ENCODE peak calls at places on chromosome 5, in four cellular contexts. Z is HFF-Myc; Y is NCI-H446; I is stimulated activated naive CD8-positive, alpha-beta T cell treated with anti-CD3 and anti-CD28 coated beads, Interleukin-15, Interleukin-2, amounts not matched to agents 100 U/mL and 50 U/mL, for 24 hours. H is an unnamed sample.

GRCh38 chr5:94218374-94218773 is 400.0 kb downstream of the KIAA0825 start:
- DNase-seq in Z (no peak), Y (no peak), I (no peak), H (no peak)

GRCh38 chr5:139063664-139064054 is 134.5 kb downstream of the SIL1 start:
- DNase-seq in Z (no peak), Y (no peak), I (no peak), H (no peak)

GRCh38 chr5:169178754-169179153 is 122.2 kb downstream of the SLIT3 start:
- DNase-seq in Z (no peak), Y (no peak), I (no peak), H (no peak)

GRCh38 chr5:68405026-68405684 is 189.6 kb downstream of the PIK3R1 start:
- DNase-seq in Z (no peak), Y (no peak), I (no peak), H (no peak)

GRCh38 chr5:151469386-151469785 is 22.0 kb downstream of the SLC36A1 start:
- DNase-seq in Z (no peak), Y (no peak), I (no peak), H (no peak)

GRCh38 chr5:72204946-72205345 is 97.7 kb downstream of the MAP1B start:
- DNase-seq in Z (no peak), Y (no peak), I (no peak), H (no peak)

GRCh38 chr5:127229185-127229889 is 61.3 kb upstream of the MEGF10 start:
- DNase-seq in Z (no peak), Y (no peak), I (peak), H (peak)

GRCh38 chr5:127858116-127858784 is 155.1 kb downstream of the CCDC192 start:
- DNase-seq in Z (no peak), Y (no peak), I (no peak), H (no peak)

GRCh38 chr5:32231929-32232328 is 57.8 kb upstream of the GOLPH3 start:
- DNase-seq in Z (no peak), Y (no peak), I (no peak), H (no peak)

GRCh38 chr5:74641014-74641777 is 668 bp upstream of the ENC1 start:
- DNase-seq in Z (peak), Y (no peak), I (peak), H (peak)

GRCh38 chr5:90940227-90940995 is 381.8 kb downstream of the ADGRV1 start:
- DNase-seq in Z (peak), Y (peak), I (peak), H (peak)

GRCh38 chr5:76385540-76385939 is 17.5 kb upstream of the IQGAP2 start:
- DNase-seq in Z (no peak), Y (no peak), I (no peak), H (no peak)